ENCODE peak calls at places on chromosomes 2 and 18, in ten cellular contexts. R is epithelial cell of esophagus, X is Panc1, B is cardiac fibroblast, D is tibial nerve, T is fibroblast of pulmonary artery, F is fibroblast of lung, O is DND-41, L is GM23338, C is Peyer's patch. W is an unnamed sample.

GRCh38 chr2:38835015-38835601 is 40.6 kb downstream of the DHX57 start:
- DNase-seq in C (no peak), O (no peak), R (peak; percentile 36), X (no peak), B (peak; percentile 45), D (peak; percentile 29), T (peak; percentile 31), L (peak; percentile 75), F (peak; percentile 15), W (no peak)

GRCh38 chr2:154697422-154698237 is 865 bp upstream of the KCNJ3 start:
- DNase-seq in T (no peak), X (no peak), L (peak; percentile 60), C (peak; percentile 79), D (no peak), O (no peak), R (no peak), B (no peak), F (peak; percentile 6), W (no peak)

GRCh38 chr2:168254158-168254935 is 7.0 kb upstream of the STK39 start:
- DNase-seq in X (no peak), D (no peak), L (no peak), F (peak; percentile 48), C (no peak), T (no peak), O (no peak), B (peak; percentile 58), R (peak; percentile 54), W (no peak)

GRCh38 chr2:143954208-143954607 is 565.7 kb downstream of the ZEB2 start:
- DNase-seq in C (no peak), D (no peak), X (no peak), L (no peak), B (peak; percentile 60), R (no peak), T (peak; percentile 35), O (no peak), F (peak; percentile 61), W (peak; percentile 24)

GRCh38 chr2:10026940-10027569 is 16.3 kb upstream of the KLF11 start:
- DNase-seq in C (no peak), L (no peak), D (no peak), T (no peak), F (no peak), O (no peak), B (no peak), X (no peak), R (no peak), W (no peak)

GRCh38 chr18:36152781-36153180 is 23.1 kb downstream of the ELP2 start:
- DNase-seq in B (no peak), L (no peak), X (no peak), O (no peak), T (no peak), D (no peak), R (no peak), C (no peak), F (peak; percentile 65), W (no peak)

GRCh38 chr2:6923319-6923718 is 6.1 kb downstream of the RNF144A start:
- DNase-seq in D (no peak), R (no peak), L (no peak), B (no peak), O (no peak), T (no peak), C (no peak), F (no peak), X (no peak), W (no peak)

GRCh38 chr2:239327536-239328305 is 73.1 kb downstream of the HDAC4 start:
- DNase-seq in L (no peak), F (no peak), B (no peak), X (no peak), T (no peak), C (no peak), O (peak; percentile 72), R (no peak), D (no peak), W (no peak)

DNA sequence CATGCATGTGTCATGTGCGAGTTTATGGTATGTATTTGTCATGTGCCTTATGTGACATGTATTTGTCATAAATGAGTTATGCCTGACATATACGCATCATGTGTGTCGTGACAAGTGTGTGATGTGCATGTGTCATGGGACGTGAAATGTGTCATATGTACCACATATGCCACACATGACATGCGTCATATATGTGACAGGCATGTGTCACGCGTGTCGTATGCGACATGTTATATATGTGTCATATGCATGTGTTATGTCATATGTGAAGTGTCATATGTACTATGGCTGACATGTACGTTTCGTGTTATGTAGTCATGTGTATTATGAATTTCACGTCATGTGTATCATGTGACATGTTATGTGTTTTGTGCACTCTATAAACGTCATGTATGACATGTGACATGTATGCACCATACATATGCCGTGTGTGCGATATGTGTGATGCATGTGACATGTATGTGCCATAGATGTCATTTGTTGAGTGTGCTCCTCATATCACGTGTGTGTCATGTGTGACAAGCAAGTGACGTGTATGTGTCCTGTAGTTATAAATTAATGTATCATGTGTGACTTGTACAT is 2152.3 kb upstream of the PIK3C3 start:
- DNase-seq in D (no peak), B (no peak), R (no peak), F (no peak), C (no peak), T (no peak), L (no peak), X (no peak), O (no peak), W (no peak)
- H3K4me3 ChIP-seq in D (no peak overlapping the region), B (no peak overlapping the region), R (no peak overlapping the region), F (no peak overlapping the region), C (no peak overlapping the region), T (no peak overlapping the region), L (no peak overlapping the region), X (no peak overlapping the region), O (no peak overlapping the region), W (no peak overlapping the region)

GRCh38 chr2:202072737-202073396 is at the start of gene KIAA2012:
- DNase-seq in O (no peak), L (peak; percentile 64), X (no peak), F (no peak), T (no peak), R (no peak), C (no peak), D (no peak), B (no peak), W (no peak)

GRCh38 chr2:202067589-202067988 is 5.5 kb upstream of the KIAA2012 start:
- DNase-seq in T (no peak), L (no peak), R (no peak), X (no peak), D (no peak), O (no peak), F (no peak), B (no peak), C (no peak), W (no peak)

GRCh38 chr2:202071107-202071506 is 1.9 kb upstream of the KIAA2012 start:
- DNase-seq in O (no peak), R (no peak), B (no peak), D (no peak), L (no peak), X (no peak), T (no peak), F (no peak), C (no peak), W (no peak)

GRCh38 chr2:202069189-202070050 is 3.6 kb upstream of the KIAA2012 start:
- DNase-seq in B (no peak), O (no peak), C (peak; percentile 80), L (no peak), R (no peak), F (no peak), T (no peak), X (no peak), D (no peak), W (no peak)

GRCh38 chr2:202072226-202072625 is 829 bp upstream of the KIAA2012 start:
- DNase-seq in T (no peak), B (no peak), R (peak; percentile 5), F (no peak), O (no peak), D (no peak), X (no peak), C (no peak), L (peak; percentile 74), W (no peak)
- TF ChIP-seq CTCF in T (peak; percentile 22), B (peak; percentile 28), R (peak; percentile 32), F (peak; percentile 32), O (peak; percentile 25), D (peak; percentile 13), X (peak; percentile 63), C (no peak), L (peak; percentile 72), W (no peak)

GRCh38 chr18:58803978-58804377 is 60.7 kb upstream of the ZNF532 start:
- DNase-seq in D (no peak), C (no peak), X (no peak), B (no peak), R (no peak), L (no peak), O (no peak), F (no peak), T (no peak), W (no peak)

GRCh38 chr18:58805482-58806187 is 59.0 kb upstream of the ZNF532 start:
- DNase-seq in T (no peak), B (no peak), C (no peak), X (no peak), D (no peak), O (no peak), R (peak; percentile 55), L (no peak), F (no peak), W (no peak)

GRCh38 chr18:58808349-58808748 is 56.3 kb upstream of the ZNF532 start:
- DNase-seq in B (no peak), D (no peak), C (no peak), F (no peak), L (peak; percentile 51), O (no peak), R (no peak), X (no peak), T (no peak), W (no peak)

GRCh38 chr18:58806826-58807714 is 57.6 kb upstream of the ZNF532 start:
- DNase-seq in F (no peak), R (no peak), L (no peak), D (no peak), B (no peak), O (no peak), T (no peak), X (no peak), C (no peak), W (no peak)

DNA sequence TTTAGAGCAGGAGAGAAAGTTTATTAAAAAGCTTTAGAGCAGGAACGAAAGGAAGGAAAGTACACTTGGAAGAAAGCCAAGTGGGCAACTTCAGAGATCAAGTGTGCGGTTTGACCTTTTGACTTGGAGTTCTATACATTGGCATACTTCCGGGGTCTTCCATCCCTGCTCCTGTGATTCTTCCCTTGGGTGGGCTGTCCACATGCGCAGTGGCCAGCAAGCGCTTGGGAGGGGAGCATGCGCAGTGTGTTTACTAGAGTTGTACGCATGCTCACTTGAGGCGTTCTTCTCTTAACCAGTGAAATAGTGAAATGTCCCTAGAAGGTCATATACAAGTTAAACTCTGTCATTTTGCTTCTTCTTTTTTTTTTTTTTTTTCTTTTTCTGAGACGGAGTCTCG is 56.9 kb upstream of the ZNF532 start:
- DNase-seq in L (no peak), B (no peak), T (no peak), X (no peak), C (no peak), O (no peak), D (no peak), R (no peak), F (no peak), W (no peak)
- H3K4me3 ChIP-seq in L (no peak overlapping the region), B (no peak overlapping the region), T (no peak overlapping the region), X (no peak overlapping the region), C (no peak overlapping the region), O (no peak overlapping the region), D (no peak overlapping the region), R (no peak overlapping the region), F (no peak overlapping the region), W (no peak overlapping the region)

DNA sequence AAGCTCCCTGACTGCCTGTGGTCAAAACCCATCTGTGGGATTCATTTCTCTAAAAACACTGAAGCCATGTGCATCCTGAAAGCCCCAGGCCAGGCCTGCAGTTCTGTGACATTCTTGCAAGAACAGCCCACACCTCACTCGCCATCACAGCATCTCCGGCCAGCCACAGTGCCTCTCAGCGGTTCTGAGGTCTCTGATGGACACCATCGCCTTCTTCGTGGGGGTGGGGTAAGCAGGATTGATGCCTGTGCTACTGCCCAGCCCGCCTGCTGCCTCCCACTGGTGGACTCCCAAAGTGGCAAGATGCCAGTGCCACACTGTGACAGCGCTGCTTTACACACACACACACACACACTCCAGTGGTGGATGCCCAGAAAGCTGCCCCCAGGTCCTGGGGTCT is 5.2 kb upstream of the PRLH start:
- DNase-seq in B (no peak), R (no peak), X (no peak), O (no peak), L (no peak), T (no peak), F (no peak), D (no peak), C (peak; percentile 30), W (no peak)
- TF ChIP-seq CTCF in B (no peak), R (no peak), X (no peak), O (no peak), L (no peak), T (no peak), F (no peak), D (no peak), C (no peak), W (no peak)